ENCODE peak calls at places on chromosomes 7 and 10, in eight cellular contexts. One of them, this sample, is unnamed.

GRCh38 chr10:13219685-13220670 is 14.2 kb downstream of the UCMA start:
- DNase-seq in GM23338: peak; percentile 84
- DNase-seq in SJSA1: no peak
- DNase-seq in stimulated activated CD4-positive, alpha-beta T cell treated with anti-CD3 and anti-CD28 coated beads, Interleukin-1b, Interleukin-23, amount 100 ng/mL, for 1 hour: no peak
- DNase-seq in G401: peak; percentile 7
- DNase-seq in activated CD8-positive, alpha-beta memory T cell treated with anti-CD3 and anti-CD28 coated beads, Interleukin-2, amount 10 ng/mL, durations not matched to agents 7 days and 5 days: peak; percentile 47
- DNase-seq in ELR: peak; percentile 33
- DNase-seq in activated naive CD8-positive, alpha-beta T cell treated with anti-CD3 and anti-CD28 coated beads for 36 hours: no peak
- DNase-seq in this sample: peak; percentile 33

GRCh38 chr7:102890292-102890970 is 22.4 kb upstream of the LRRC17 start:
- DNase-seq in G401: no peak
- DNase-seq in activated CD8-positive, alpha-beta memory T cell treated with anti-CD3 and anti-CD28 coated beads, Interleukin-2, amount 10 ng/mL, durations not matched to agents 7 days and 5 days: no peak
- DNase-seq in activated naive CD8-positive, alpha-beta T cell treated with anti-CD3 and anti-CD28 coated beads for 36 hours: no peak
- DNase-seq in GM23338: no peak
- DNase-seq in stimulated activated CD4-positive, alpha-beta T cell treated with anti-CD3 and anti-CD28 coated beads, Interleukin-1b, Interleukin-23, amount 100 ng/mL, for 1 hour: no peak
- DNase-seq in ELR: peak; percentile 76
- DNase-seq in SJSA1: no peak
- DNase-seq in this sample: no peak

GRCh38 chr10:12041766-12042408 is 722 bp downstream of the UPF2 start:
- DNase-seq in stimulated activated CD4-positive, alpha-beta T cell treated with anti-CD3 and anti-CD28 coated beads, Interleukin-1b, Interleukin-23, amount 100 ng/mL, for 1 hour: no peak
- DNase-seq in G401: peak; percentile 25
- DNase-seq in ELR: peak; percentile 55
- DNase-seq in GM23338: peak; percentile 39
- DNase-seq in activated CD8-positive, alpha-beta memory T cell treated with anti-CD3 and anti-CD28 coated beads, Interleukin-2, amount 10 ng/mL, durations not matched to agents 7 days and 5 days: peak; percentile 59
- DNase-seq in activated naive CD8-positive, alpha-beta T cell treated with anti-CD3 and anti-CD28 coated beads for 36 hours: peak; percentile 35
- DNase-seq in SJSA1: no peak
- DNase-seq in this sample: peak; percentile 57

GRCh38 chr10:3886191-3886590 is 101.2 kb upstream of the KLF6 start:
- DNase-seq in SJSA1: no peak
- DNase-seq in GM23338: peak; percentile 71
- DNase-seq in activated CD8-positive, alpha-beta memory T cell treated with anti-CD3 and anti-CD28 coated beads, Interleukin-2, amount 10 ng/mL, durations not matched to agents 7 days and 5 days: no peak
- DNase-seq in stimulated activated CD4-positive, alpha-beta T cell treated with anti-CD3 and anti-CD28 coated beads, Interleukin-1b, Interleukin-23, amount 100 ng/mL, for 1 hour: no peak
- DNase-seq in G401: no peak
- DNase-seq in ELR: peak; percentile 28
- DNase-seq in activated naive CD8-positive, alpha-beta T cell treated with anti-CD3 and anti-CD28 coated beads for 36 hours: no peak
- DNase-seq in this sample: no peak

GRCh38 chr7:16647435-16647960 is 1.5 kb downstream of the BZW2 start:
- DNase-seq in stimulated activated CD4-positive, alpha-beta T cell treated with anti-CD3 and anti-CD28 coated beads, Interleukin-1b, Interleukin-23, amount 100 ng/mL, for 1 hour: no peak
- DNase-seq in SJSA1: no peak
- DNase-seq in GM23338: no peak
- DNase-seq in ELR: no peak
- DNase-seq in activated naive CD8-positive, alpha-beta T cell treated with anti-CD3 and anti-CD28 coated beads for 36 hours: no peak
- DNase-seq in G401: peak; percentile 34
- DNase-seq in activated CD8-positive, alpha-beta memory T cell treated with anti-CD3 and anti-CD28 coated beads, Interleukin-2, amount 10 ng/mL, durations not matched to agents 7 days and 5 days: no peak
- DNase-seq in this sample: no peak

GRCh38 chr10:93073539-93074136 is at the start of gene CYP26A1:
- DNase-seq in SJSA1: no peak
- DNase-seq in stimulated activated CD4-positive, alpha-beta T cell treated with anti-CD3 and anti-CD28 coated beads, Interleukin-1b, Interleukin-23, amount 100 ng/mL, for 1 hour: no peak
- DNase-seq in GM23338: peak; percentile 92
- DNase-seq in ELR: no peak
- DNase-seq in activated CD8-positive, alpha-beta memory T cell treated with anti-CD3 and anti-CD28 coated beads, Interleukin-2, amount 10 ng/mL, durations not matched to agents 7 days and 5 days: no peak
- DNase-seq in activated naive CD8-positive, alpha-beta T cell treated with anti-CD3 and anti-CD28 coated beads for 36 hours: no peak
- DNase-seq in G401: no peak
- DNase-seq in this sample: peak; percentile 25

GRCh38 chr7:30068117-30068516 is 39.9 kb downstream of the PLEKHA8 start:
- DNase-seq in G401: no peak
- DNase-seq in stimulated activated CD4-positive, alpha-beta T cell treated with anti-CD3 and anti-CD28 coated beads, Interleukin-1b, Interleukin-23, amount 100 ng/mL, for 1 hour: no peak
- DNase-seq in activated naive CD8-positive, alpha-beta T cell treated with anti-CD3 and anti-CD28 coated beads for 36 hours: no peak
- DNase-seq in activated CD8-positive, alpha-beta memory T cell treated with anti-CD3 and anti-CD28 coated beads, Interleukin-2, amount 10 ng/mL, durations not matched to agents 7 days and 5 days: no peak
- DNase-seq in GM23338: no peak
- DNase-seq in SJSA1: no peak
- DNase-seq in ELR: peak; percentile 65
- DNase-seq in this sample: no peak

GRCh38 chr10:74022941-74023629 is 25.2 kb downstream of the VCL start:
- DNase-seq in SJSA1: no peak
- DNase-seq in activated CD8-positive, alpha-beta memory T cell treated with anti-CD3 and anti-CD28 coated beads, Interleukin-2, amount 10 ng/mL, durations not matched to agents 7 days and 5 days: no peak
- DNase-seq in GM23338: no peak
- DNase-seq in activated naive CD8-positive, alpha-beta T cell treated with anti-CD3 and anti-CD28 coated beads for 36 hours: no peak
- DNase-seq in ELR: no peak
- DNase-seq in stimulated activated CD4-positive, alpha-beta T cell treated with anti-CD3 and anti-CD28 coated beads, Interleukin-1b, Interleukin-23, amount 100 ng/mL, for 1 hour: no peak
- DNase-seq in G401: no peak
- DNase-seq in this sample: no peak

GRCh38 chr10:31075434-31075833 is 43.8 kb upstream of the ZNF438 start:
- DNase-seq in stimulated activated CD4-positive, alpha-beta T cell treated with anti-CD3 and anti-CD28 coated beads, Interleukin-1b, Interleukin-23, amount 100 ng/mL, for 1 hour: no peak
- DNase-seq in activated naive CD8-positive, alpha-beta T cell treated with anti-CD3 and anti-CD28 coated beads for 36 hours: no peak
- DNase-seq in ELR: peak; percentile 94
- DNase-seq in GM23338: no peak
- DNase-seq in SJSA1: no peak
- DNase-seq in G401: no peak
- DNase-seq in activated CD8-positive, alpha-beta memory T cell treated with anti-CD3 and anti-CD28 coated beads, Interleukin-2, amount 10 ng/mL, durations not matched to agents 7 days and 5 days: no peak
- DNase-seq in this sample: no peak

GRCh38 chr7:74427974-74428373 is 25.7 kb upstream of the GTF2IRD1 start:
- DNase-seq in ELR: no peak
- DNase-seq in stimulated activated CD4-positive, alpha-beta T cell treated with anti-CD3 and anti-CD28 coated beads, Interleukin-1b, Interleukin-23, amount 100 ng/mL, for 1 hour: no peak
- DNase-seq in G401: no peak
- DNase-seq in SJSA1: no peak
- DNase-seq in activated naive CD8-positive, alpha-beta T cell treated with anti-CD3 and anti-CD28 coated beads for 36 hours: no peak
- DNase-seq in GM23338: no peak
- DNase-seq in activated CD8-positive, alpha-beta memory T cell treated with anti-CD3 and anti-CD28 coated beads, Interleukin-2, amount 10 ng/mL, durations not matched to agents 7 days and 5 days: no peak
- DNase-seq in this sample: no peak

GRCh38 chr10:126670886-126671285 is 393 bp upstream of the C10orf90 start:
- DNase-seq in stimulated activated CD4-positive, alpha-beta T cell treated with anti-CD3 and anti-CD28 coated beads, Interleukin-1b, Interleukin-23, amount 100 ng/mL, for 1 hour: no peak
- DNase-seq in activated CD8-positive, alpha-beta memory T cell treated with anti-CD3 and anti-CD28 coated beads, Interleukin-2, amount 10 ng/mL, durations not matched to agents 7 days and 5 days: no peak
- DNase-seq in SJSA1: no peak
- DNase-seq in GM23338: no peak
- DNase-seq in ELR: no peak
- DNase-seq in G401: peak; percentile 9
- DNase-seq in activated naive CD8-positive, alpha-beta T cell treated with anti-CD3 and anti-CD28 coated beads for 36 hours: no peak
- DNase-seq in this sample: no peak

GRCh38 chr10:63027533-63027932 is 105.6 kb upstream of the NRBF2 start:
- DNase-seq in SJSA1: no peak
- DNase-seq in ELR: no peak
- DNase-seq in activated naive CD8-positive, alpha-beta T cell treated with anti-CD3 and anti-CD28 coated beads for 36 hours: no peak
- DNase-seq in activated CD8-positive, alpha-beta memory T cell treated with anti-CD3 and anti-CD28 coated beads, Interleukin-2, amount 10 ng/mL, durations not matched to agents 7 days and 5 days: no peak
- DNase-seq in GM23338: no peak
- DNase-seq in stimulated activated CD4-positive, alpha-beta T cell treated with anti-CD3 and anti-CD28 coated beads, Interleukin-1b, Interleukin-23, amount 100 ng/mL, for 1 hour: no peak
- DNase-seq in G401: peak; percentile 1
- DNase-seq in this sample: no peak

GRCh38 chr10:13528138-13528874 is 508 bp downstream of the BEND7 start:
- DNase-seq in SJSA1: no peak
- DNase-seq in G401: peak; percentile 3
- DNase-seq in activated CD8-positive, alpha-beta memory T cell treated with anti-CD3 and anti-CD28 coated beads, Interleukin-2, amount 10 ng/mL, durations not matched to agents 7 days and 5 days: no peak
- DNase-seq in GM23338: peak; percentile 49
- DNase-seq in ELR: peak; percentile 49
- DNase-seq in activated naive CD8-positive, alpha-beta T cell treated with anti-CD3 and anti-CD28 coated beads for 36 hours: peak; percentile 3
- DNase-seq in stimulated activated CD4-positive, alpha-beta T cell treated with anti-CD3 and anti-CD28 coated beads, Interleukin-1b, Interleukin-23, amount 100 ng/mL, for 1 hour: no peak
- DNase-seq in this sample: peak; percentile 20

GRCh38 chr7:18546576-18546975 is 51.0 kb downstream of the HDAC9 start:
- DNase-seq in GM23338: no peak
- DNase-seq in activated naive CD8-positive, alpha-beta T cell treated with anti-CD3 and anti-CD28 coated beads for 36 hours: no peak
- DNase-seq in stimulated activated CD4-positive, alpha-beta T cell treated with anti-CD3 and anti-CD28 coated beads, Interleukin-1b, Interleukin-23, amount 100 ng/mL, for 1 hour: no peak
- DNase-seq in G401: no peak
- DNase-seq in SJSA1: no peak
- DNase-seq in activated CD8-positive, alpha-beta memory T cell treated with anti-CD3 and anti-CD28 coated beads, Interleukin-2, amount 10 ng/mL, durations not matched to agents 7 days and 5 days: no peak
- DNase-seq in ELR: no peak
- DNase-seq in this sample: no peak

GRCh38 chr10:132122939-132123445 is 57.2 kb downstream of the JAKMIP3 start:
- DNase-seq in GM23338: no peak
- DNase-seq in activated naive CD8-positive, alpha-beta T cell treated with anti-CD3 and anti-CD28 coated beads for 36 hours: no peak
- DNase-seq in SJSA1: no peak
- DNase-seq in G401: no peak
- DNase-seq in activated CD8-positive, alpha-beta memory T cell treated with anti-CD3 and anti-CD28 coated beads, Interleukin-2, amount 10 ng/mL, durations not matched to agents 7 days and 5 days: no peak
- DNase-seq in ELR: no peak
- DNase-seq in stimulated activated CD4-positive, alpha-beta T cell treated with anti-CD3 and anti-CD28 coated beads, Interleukin-1b, Interleukin-23, amount 100 ng/mL, for 1 hour: no peak
- DNase-seq in this sample: no peak

GRCh38 chr10:131905603-131906268 is 4.9 kb downstream of the PPP2R2D start:
- DNase-seq in stimulated activated CD4-positive, alpha-beta T cell treated with anti-CD3 and anti-CD28 coated beads, Interleukin-1b, Interleukin-23, amount 100 ng/mL, for 1 hour: no peak
- DNase-seq in activated naive CD8-positive, alpha-beta T cell treated with anti-CD3 and anti-CD28 coated beads for 36 hours: no peak
- DNase-seq in GM23338: no peak
- DNase-seq in activated CD8-positive, alpha-beta memory T cell treated with anti-CD3 and anti-CD28 coated beads, Interleukin-2, amount 10 ng/mL, durations not matched to agents 7 days and 5 days: no peak
- DNase-seq in ELR: no peak
- DNase-seq in SJSA1: no peak
- DNase-seq in G401: peak; percentile 73
- DNase-seq in this sample: peak; percentile 57

GRCh38 chr10:73965890-73966768 is 31.8 kb upstream of the VCL start:
- DNase-seq in ELR: peak; percentile 97
- DNase-seq in GM23338: peak; percentile 98
- DNase-seq in SJSA1: peak; percentile 98
- DNase-seq in activated CD8-positive, alpha-beta memory T cell treated with anti-CD3 and anti-CD28 coated beads, Interleukin-2, amount 10 ng/mL, durations not matched to agents 7 days and 5 days: no peak
- DNase-seq in activated naive CD8-positive, alpha-beta T cell treated with anti-CD3 and anti-CD28 coated beads for 36 hours: no peak
- DNase-seq in G401: peak; percentile 89
- DNase-seq in stimulated activated CD4-positive, alpha-beta T cell treated with anti-CD3 and anti-CD28 coated beads, Interleukin-1b, Interleukin-23, amount 100 ng/mL, for 1 hour: no peak
- DNase-seq in this sample: no peak

GRCh38 chr7:79403879-79404278 is 49.6 kb downstream of the MAGI2 start:
- DNase-seq in GM23338: no peak
- DNase-seq in ELR: no peak
- DNase-seq in G401: peak; percentile 56
- DNase-seq in stimulated activated CD4-positive, alpha-beta T cell treated with anti-CD3 and anti-CD28 coated beads, Interleukin-1b, Interleukin-23, amount 100 ng/mL, for 1 hour: no peak
- DNase-seq in activated CD8-positive, alpha-beta memory T cell treated with anti-CD3 and anti-CD28 coated beads, Interleukin-2, amount 10 ng/mL, durations not matched to agents 7 days and 5 days: no peak
- DNase-seq in activated naive CD8-positive, alpha-beta T cell treated with anti-CD3 and anti-CD28 coated beads for 36 hours: no peak
- DNase-seq in SJSA1: no peak
- DNase-seq in this sample: no peak

GRCh38 chr7:26144681-26145080 is 7.3 kb upstream of the NFE2L3 start:
- DNase-seq in GM23338: no peak
- DNase-seq in stimulated activated CD4-positive, alpha-beta T cell treated with anti-CD3 and anti-CD28 coated beads, Interleukin-1b, Interleukin-23, amount 100 ng/mL, for 1 hour: no peak
- DNase-seq in G401: no peak
- DNase-seq in SJSA1: no peak
- DNase-seq in ELR: no peak
- DNase-seq in activated naive CD8-positive, alpha-beta T cell treated with anti-CD3 and anti-CD28 coated beads for 36 hours: no peak
- DNase-seq in activated CD8-positive, alpha-beta memory T cell treated with anti-CD3 and anti-CD28 coated beads, Interleukin-2, amount 10 ng/mL, durations not matched to agents 7 days and 5 days: no peak
- DNase-seq in this sample: no peak

GRCh38 chr7:11517853-11518252 is 314.1 kb downstream of the THSD7A start:
- DNase-seq in activated naive CD8-positive, alpha-beta T cell treated with anti-CD3 and anti-CD28 coated beads for 36 hours: no peak
- DNase-seq in GM23338: peak; percentile 40
- DNase-seq in SJSA1: no peak
- DNase-seq in activated CD8-positive, alpha-beta memory T cell treated with anti-CD3 and anti-CD28 coated beads, Interleukin-2, amount 10 ng/mL, durations not matched to agents 7 days and 5 days: no peak
- DNase-seq in G401: no peak
- DNase-seq in stimulated activated CD4-positive, alpha-beta T cell treated with anti-CD3 and anti-CD28 coated beads, Interleukin-1b, Interleukin-23, amount 100 ng/mL, for 1 hour: no peak
- DNase-seq in ELR: no peak
- DNase-seq in this sample: no peak

GRCh38 chr7:2930310-2931033 is 86.4 kb upstream of the GNA12 start:
- DNase-seq in activated naive CD8-positive, alpha-beta T cell treated with anti-CD3 and anti-CD28 coated beads for 36 hours: no peak
- DNase-seq in GM23338: no peak
- DNase-seq in activated CD8-positive, alpha-beta memory T cell treated with anti-CD3 and anti-CD28 coated beads, Interleukin-2, amount 10 ng/mL, durations not matched to agents 7 days and 5 days: no peak
- DNase-seq in G401: no peak
- DNase-seq in ELR: no peak
- DNase-seq in SJSA1: no peak
- DNase-seq in stimulated activated CD4-positive, alpha-beta T cell treated with anti-CD3 and anti-CD28 coated beads, Interleukin-1b, Interleukin-23, amount 100 ng/mL, for 1 hour: no peak
- DNase-seq in this sample: no peak

GRCh38 chr10:4868357-4868657 is 42.3 kb downstream of the AKR1E2 start:
- DNase-seq in G401: no peak
- DNase-seq in activated naive CD8-positive, alpha-beta T cell treated with anti-CD3 and anti-CD28 coated beads for 36 hours: no peak
- DNase-seq in GM23338: no peak
- DNase-seq in ELR: no peak
- DNase-seq in SJSA1: no peak
- DNase-seq in activated CD8-positive, alpha-beta memory T cell treated with anti-CD3 and anti-CD28 coated beads, Interleukin-2, amount 10 ng/mL, durations not matched to agents 7 days and 5 days: no peak
- DNase-seq in stimulated activated CD4-positive, alpha-beta T cell treated with anti-CD3 and anti-CD28 coated beads, Interleukin-1b, Interleukin-23, amount 100 ng/mL, for 1 hour: no peak
- DNase-seq in this sample: no peak

GRCh38 chr7:2242541-2243482 is 786 bp downstream of the NUDT1 start:
- DNase-seq in activated CD8-positive, alpha-beta memory T cell treated with anti-CD3 and anti-CD28 coated beads, Interleukin-2, amount 10 ng/mL, durations not matched to agents 7 days and 5 days: peak; percentile 61
- DNase-seq in GM23338: peak; percentile 61
- DNase-seq in G401: no peak
- DNase-seq in ELR: peak; percentile 69
- DNase-seq in stimulated activated CD4-positive, alpha-beta T cell treated with anti-CD3 and anti-CD28 coated beads, Interleukin-1b, Interleukin-23, amount 100 ng/mL, for 1 hour: no peak
- DNase-seq in activated naive CD8-positive, alpha-beta T cell treated with anti-CD3 and anti-CD28 coated beads for 36 hours: peak; percentile 32
- DNase-seq in SJSA1: no peak
- DNase-seq in this sample: peak; percentile 44

GRCh38 chr10:90969947-90970673 is 49.2 kb upstream of the ANKRD1 start:
- DNase-seq in ELR: peak; percentile 59
- DNase-seq in activated naive CD8-positive, alpha-beta T cell treated with anti-CD3 and anti-CD28 coated beads for 36 hours: no peak
- DNase-seq in SJSA1: no peak
- DNase-seq in activated CD8-positive, alpha-beta memory T cell treated with anti-CD3 and anti-CD28 coated beads, Interleukin-2, amount 10 ng/mL, durations not matched to agents 7 days and 5 days: no peak
- DNase-seq in stimulated activated CD4-positive, alpha-beta T cell treated with anti-CD3 and anti-CD28 coated beads, Interleukin-1b, Interleukin-23, amount 100 ng/mL, for 1 hour: no peak
- DNase-seq in G401: no peak
- DNase-seq in GM23338: no peak
- DNase-seq in this sample: no peak

GRCh38 chr7:50562126-50562525 is 3.1 kb downstream of the DDC start:
- DNase-seq in activated naive CD8-positive, alpha-beta T cell treated with anti-CD3 and anti-CD28 coated beads for 36 hours: no peak
- DNase-seq in activated CD8-positive, alpha-beta memory T cell treated with anti-CD3 and anti-CD28 coated beads, Interleukin-2, amount 10 ng/mL, durations not matched to agents 7 days and 5 days: no peak
- DNase-seq in stimulated activated CD4-positive, alpha-beta T cell treated with anti-CD3 and anti-CD28 coated beads, Interleukin-1b, Interleukin-23, amount 100 ng/mL, for 1 hour: no peak
- DNase-seq in ELR: no peak
- DNase-seq in GM23338: peak; percentile 44
- DNase-seq in SJSA1: no peak
- DNase-seq in G401: no peak
- DNase-seq in this sample: no peak

GRCh38 chr10:33509231-33509871 is 174.9 kb upstream of the NRP1 start:
- DNase-seq in SJSA1: peak; percentile 76
- DNase-seq in activated naive CD8-positive, alpha-beta T cell treated with anti-CD3 and anti-CD28 coated beads for 36 hours: peak; percentile 31
- DNase-seq in G401: no peak
- DNase-seq in activated CD8-positive, alpha-beta memory T cell treated with anti-CD3 and anti-CD28 coated beads, Interleukin-2, amount 10 ng/mL, durations not matched to agents 7 days and 5 days: no peak
- DNase-seq in ELR: peak; percentile 95
- DNase-seq in GM23338: peak; percentile 18
- DNase-seq in stimulated activated CD4-positive, alpha-beta T cell treated with anti-CD3 and anti-CD28 coated beads, Interleukin-1b, Interleukin-23, amount 100 ng/mL, for 1 hour: no peak
- DNase-seq in this sample: peak; percentile 64

GRCh38 chr7:114759347-114760062 is 162.4 kb upstream of the MDFIC start:
- DNase-seq in stimulated activated CD4-positive, alpha-beta T cell treated with anti-CD3 and anti-CD28 coated beads, Interleukin-1b, Interleukin-23, amount 100 ng/mL, for 1 hour: no peak
- DNase-seq in activated naive CD8-positive, alpha-beta T cell treated with anti-CD3 and anti-CD28 coated beads for 36 hours: no peak
- DNase-seq in activated CD8-positive, alpha-beta memory T cell treated with anti-CD3 and anti-CD28 coated beads, Interleukin-2, amount 10 ng/mL, durations not matched to agents 7 days and 5 days: no peak
- DNase-seq in GM23338: no peak
- DNase-seq in SJSA1: no peak
- DNase-seq in ELR: peak; percentile 21
- DNase-seq in G401: no peak
- DNase-seq in this sample: no peak

GRCh38 chr7:91850455-91850854 is 30.0 kb downstream of the MTERF1 start:
- DNase-seq in G401: no peak
- DNase-seq in GM23338: no peak
- DNase-seq in SJSA1: no peak
- DNase-seq in ELR: peak; percentile 60
- DNase-seq in stimulated activated CD4-positive, alpha-beta T cell treated with anti-CD3 and anti-CD28 coated beads, Interleukin-1b, Interleukin-23, amount 100 ng/mL, for 1 hour: no peak
- DNase-seq in activated naive CD8-positive, alpha-beta T cell treated with anti-CD3 and anti-CD28 coated beads for 36 hours: no peak
- DNase-seq in activated CD8-positive, alpha-beta memory T cell treated with anti-CD3 and anti-CD28 coated beads, Interleukin-2, amount 10 ng/mL, durations not matched to agents 7 days and 5 days: no peak
- DNase-seq in this sample: no peak

GRCh38 chr7:64494912-64495461 is 67.9 kb downstream of the ZNF680 start:
- DNase-seq in activated naive CD8-positive, alpha-beta T cell treated with anti-CD3 and anti-CD28 coated beads for 36 hours: no peak
- DNase-seq in activated CD8-positive, alpha-beta memory T cell treated with anti-CD3 and anti-CD28 coated beads, Interleukin-2, amount 10 ng/mL, durations not matched to agents 7 days and 5 days: no peak
- DNase-seq in SJSA1: no peak
- DNase-seq in stimulated activated CD4-positive, alpha-beta T cell treated with anti-CD3 and anti-CD28 coated beads, Interleukin-1b, Interleukin-23, amount 100 ng/mL, for 1 hour: no peak
- DNase-seq in GM23338: peak; percentile 62
- DNase-seq in ELR: no peak
- DNase-seq in G401: no peak
- DNase-seq in this sample: no peak

GRCh38 chr10:124403548-124403947 is 15.2 kb downstream of the OAT start:
- DNase-seq in activated naive CD8-positive, alpha-beta T cell treated with anti-CD3 and anti-CD28 coated beads for 36 hours: no peak
- DNase-seq in GM23338: peak; percentile 98
- DNase-seq in SJSA1: no peak
- DNase-seq in ELR: peak; percentile 84
- DNase-seq in stimulated activated CD4-positive, alpha-beta T cell treated with anti-CD3 and anti-CD28 coated beads, Interleukin-1b, Interleukin-23, amount 100 ng/mL, for 1 hour: no peak
- DNase-seq in G401: peak; percentile 86
- DNase-seq in activated CD8-positive, alpha-beta memory T cell treated with anti-CD3 and anti-CD28 coated beads, Interleukin-2, amount 10 ng/mL, durations not matched to agents 7 days and 5 days: no peak
- DNase-seq in this sample: peak; percentile 27

GRCh38 chr10:108385963-108386362 is 1221.5 kb upstream of the SORCS1 start:
- DNase-seq in ELR: no peak
- DNase-seq in activated naive CD8-positive, alpha-beta T cell treated with anti-CD3 and anti-CD28 coated beads for 36 hours: no peak
- DNase-seq in G401: no peak
- DNase-seq in activated CD8-positive, alpha-beta memory T cell treated with anti-CD3 and anti-CD28 coated beads, Interleukin-2, amount 10 ng/mL, durations not matched to agents 7 days and 5 days: no peak
- DNase-seq in GM23338: no peak
- DNase-seq in stimulated activated CD4-positive, alpha-beta T cell treated with anti-CD3 and anti-CD28 coated beads, Interleukin-1b, Interleukin-23, amount 100 ng/mL, for 1 hour: no peak
- DNase-seq in SJSA1: no peak
- DNase-seq in this sample: no peak

GRCh38 chr7:126840869-126841268 is 411.9 kb downstream of the GRM8 start:
- DNase-seq in stimulated activated CD4-positive, alpha-beta T cell treated with anti-CD3 and anti-CD28 coated beads, Interleukin-1b, Interleukin-23, amount 100 ng/mL, for 1 hour: no peak
- DNase-seq in activated naive CD8-positive, alpha-beta T cell treated with anti-CD3 and anti-CD28 coated beads for 36 hours: no peak
- DNase-seq in ELR: no peak
- DNase-seq in SJSA1: no peak
- DNase-seq in G401: no peak
- DNase-seq in GM23338: no peak
- DNase-seq in activated CD8-positive, alpha-beta memory T cell treated with anti-CD3 and anti-CD28 coated beads, Interleukin-2, amount 10 ng/mL, durations not matched to agents 7 days and 5 days: no peak
- DNase-seq in this sample: no peak

GRCh38 chr7:151682831-151683614 is 163.3 kb upstream of the RHEB start:
- DNase-seq in G401: no peak
- DNase-seq in activated CD8-positive, alpha-beta memory T cell treated with anti-CD3 and anti-CD28 coated beads, Interleukin-2, amount 10 ng/mL, durations not matched to agents 7 days and 5 days: no peak
- DNase-seq in activated naive CD8-positive, alpha-beta T cell treated with anti-CD3 and anti-CD28 coated beads for 36 hours: no peak
- DNase-seq in SJSA1: no peak
- DNase-seq in GM23338: no peak
- DNase-seq in ELR: no peak
- DNase-seq in stimulated activated CD4-positive, alpha-beta T cell treated with anti-CD3 and anti-CD28 coated beads, Interleukin-1b, Interleukin-23, amount 100 ng/mL, for 1 hour: no peak
- DNase-seq in this sample: no peak

GRCh38 chr7:80831996-80832395 is 86.9 kb downstream of the SEMA3C start:
- DNase-seq in ELR: peak; percentile 44
- DNase-seq in stimulated activated CD4-positive, alpha-beta T cell treated with anti-CD3 and anti-CD28 coated beads, Interleukin-1b, Interleukin-23, amount 100 ng/mL, for 1 hour: no peak
- DNase-seq in SJSA1: no peak
- DNase-seq in activated CD8-positive, alpha-beta memory T cell treated with anti-CD3 and anti-CD28 coated beads, Interleukin-2, amount 10 ng/mL, durations not matched to agents 7 days and 5 days: no peak
- DNase-seq in activated naive CD8-positive, alpha-beta T cell treated with anti-CD3 and anti-CD28 coated beads for 36 hours: no peak
- DNase-seq in GM23338: no peak
- DNase-seq in G401: no peak
- DNase-seq in this sample: no peak